ENCODE peak calls at places on chromosomes 3 and 15, in ten cellular contexts. One of them, this sample, is unnamed.
A peak's percentile ranks its signal among the peaks of the same experiment; 100 is the strongest.

GRCh38 chr15:45372032-45372995 is 6.0 kb downstream of the GATM start:
- DNase-seq in hippocampal formation: peak; percentile 98
- DNase-seq in HTR-8/SVneo: no peak
- DNase-seq in IMR-90: no peak
- DNase-seq in ureter: no peak
- DNase-seq in effector CD4-positive, alpha-beta T cell: no peak
- DNase-seq in stimulated activated CD4-positive, alpha-beta T cell treated with anti-CD3 and anti-CD28 coated beads, Interleukin-2, amount 100 ng/mL, for 24 hours: no peak
- DNase-seq in fibroblast of the aortic adventitia: no peak
- DNase-seq in AG04449: no peak
- DNase-seq in AG08396: no peak
- DNase-seq in this sample: no peak

GRCh38 chr3:127428344-127429001 is 140.6 kb upstream of the PRR20G start:
- DNase-seq in hippocampal formation: no peak
- DNase-seq in HTR-8/SVneo: no peak
- DNase-seq in IMR-90: no peak
- DNase-seq in ureter: peak; percentile 17
- DNase-seq in effector CD4-positive, alpha-beta T cell: no peak
- DNase-seq in stimulated activated CD4-positive, alpha-beta T cell treated with anti-CD3 and anti-CD28 coated beads, Interleukin-2, amount 100 ng/mL, for 24 hours: no peak
- DNase-seq in fibroblast of the aortic adventitia: peak; percentile 4
- DNase-seq in AG04449: no peak
- DNase-seq in AG08396: no peak
- DNase-seq in this sample: no peak

GRCh38 chr3:10164546-10165393 is at the start of gene IRAK2:
- DNase-seq in hippocampal formation: peak; percentile 28
- DNase-seq in HTR-8/SVneo: peak; percentile 73
- DNase-seq in IMR-90: peak; percentile 50
- DNase-seq in ureter: peak; percentile 79
- DNase-seq in effector CD4-positive, alpha-beta T cell: peak; percentile 37
- DNase-seq in stimulated activated CD4-positive, alpha-beta T cell treated with anti-CD3 and anti-CD28 coated beads, Interleukin-2, amount 100 ng/mL, for 24 hours: peak; percentile 73
- DNase-seq in fibroblast of the aortic adventitia: peak; percentile 48
- DNase-seq in AG04449: no peak
- DNase-seq in AG08396: peak; percentile 93
- DNase-seq in this sample: peak; percentile 61

GRCh38 chr15:82312611-82313349 is 36.5 kb downstream of the GOLGA6L10 start:
- DNase-seq in hippocampal formation: no peak
- DNase-seq in HTR-8/SVneo: peak; percentile 45
- DNase-seq in IMR-90: peak; percentile 37
- DNase-seq in ureter: peak; percentile 4
- DNase-seq in effector CD4-positive, alpha-beta T cell: no peak
- DNase-seq in stimulated activated CD4-positive, alpha-beta T cell treated with anti-CD3 and anti-CD28 coated beads, Interleukin-2, amount 100 ng/mL, for 24 hours: no peak
- DNase-seq in fibroblast of the aortic adventitia: no peak
- DNase-seq in AG04449: no peak
- DNase-seq in AG08396: no peak
- DNase-seq in this sample: peak; percentile 18

GRCh38 chr15:96312641-96313335 is 17.7 kb upstream of the NR2F2 start:
- DNase-seq in hippocampal formation: no peak
- DNase-seq in HTR-8/SVneo: no peak
- DNase-seq in IMR-90: peak; percentile 52
- DNase-seq in ureter: no peak
- DNase-seq in effector CD4-positive, alpha-beta T cell: no peak
- DNase-seq in stimulated activated CD4-positive, alpha-beta T cell treated with anti-CD3 and anti-CD28 coated beads, Interleukin-2, amount 100 ng/mL, for 24 hours: no peak
- DNase-seq in fibroblast of the aortic adventitia: peak; percentile 50
- DNase-seq in AG04449: no peak
- DNase-seq in AG08396: no peak
- DNase-seq in this sample: peak; percentile 25

GRCh38 chr3:171072432-171072831 is 45.9 kb upstream of the SLC2A2 start:
- DNase-seq in hippocampal formation: no peak
- DNase-seq in HTR-8/SVneo: no peak
- DNase-seq in IMR-90: no peak
- DNase-seq in ureter: no peak
- DNase-seq in effector CD4-positive, alpha-beta T cell: no peak
- DNase-seq in stimulated activated CD4-positive, alpha-beta T cell treated with anti-CD3 and anti-CD28 coated beads, Interleukin-2, amount 100 ng/mL, for 24 hours: no peak
- DNase-seq in fibroblast of the aortic adventitia: no peak
- DNase-seq in AG04449: no peak
- DNase-seq in AG08396: no peak
- DNase-seq in this sample: no peak

GRCh38 chr3:66297917-66298316 is 77.1 kb downstream of the SLC25A26 start:
- DNase-seq in hippocampal formation: no peak
- DNase-seq in HTR-8/SVneo: no peak
- DNase-seq in IMR-90: peak; percentile 75
- DNase-seq in ureter: no peak
- DNase-seq in effector CD4-positive, alpha-beta T cell: no peak
- DNase-seq in stimulated activated CD4-positive, alpha-beta T cell treated with anti-CD3 and anti-CD28 coated beads, Interleukin-2, amount 100 ng/mL, for 24 hours: no peak
- DNase-seq in fibroblast of the aortic adventitia: peak; percentile 82
- DNase-seq in AG04449: peak; percentile 57
- DNase-seq in AG08396: peak; percentile 26
- DNase-seq in this sample: peak; percentile 49

GRCh38 chr15:71658827-71659729 is 151.3 kb upstream of the NR2E3 start:
- DNase-seq in hippocampal formation: no peak
- DNase-seq in HTR-8/SVneo: no peak
- DNase-seq in IMR-90: no peak
- DNase-seq in ureter: no peak
- DNase-seq in effector CD4-positive, alpha-beta T cell: no peak
- DNase-seq in stimulated activated CD4-positive, alpha-beta T cell treated with anti-CD3 and anti-CD28 coated beads, Interleukin-2, amount 100 ng/mL, for 24 hours: no peak
- DNase-seq in fibroblast of the aortic adventitia: peak; percentile 27
- DNase-seq in AG04449: no peak
- DNase-seq in AG08396: no peak
- DNase-seq in this sample: no peak

GRCh38 chr3:31378226-31378625 is 154.5 kb upstream of the STT3B start:
- DNase-seq in hippocampal formation: no peak
- DNase-seq in HTR-8/SVneo: no peak
- DNase-seq in IMR-90: no peak
- DNase-seq in ureter: no peak
- DNase-seq in effector CD4-positive, alpha-beta T cell: no peak
- DNase-seq in stimulated activated CD4-positive, alpha-beta T cell treated with anti-CD3 and anti-CD28 coated beads, Interleukin-2, amount 100 ng/mL, for 24 hours: no peak
- DNase-seq in fibroblast of the aortic adventitia: no peak
- DNase-seq in AG04449: no peak
- DNase-seq in AG08396: no peak
- DNase-seq in this sample: no peak

This sample was measured in fibroblast of pulmonary artery.